ENCODE peak calls at places on chromosomes 13 and 19, in nine cellular contexts. One of them, this sample, is unnamed. For H3K27me3 and H3K9me3, the result is how much of the 10 kb centered on the place peaks cover.

GRCh38 chr19:5588441-5588840 is 20.7 kb upstream of the TINCR start:
- DNase-seq in spleen: peak
- DNase-seq in upper lobe of left lung: no peak
- DNase-seq in testis: no peak
- DNase-seq in heart left ventricle: no peak
- DNase-seq in tibial nerve: no peak
- DNase-seq in Peyer's patch: no peak
- DNase-seq in right lobe of liver: no peak
- DNase-seq in IMR-90: no peak
- DNase-seq in this sample: no peak

GRCh38 chr19:18470153-18470552 is 32.2 kb upstream of the ISYNA1 start:
- DNase-seq in Peyer's patch: no peak
- DNase-seq in IMR-90: no peak
- DNase-seq in upper lobe of left lung: peak
- DNase-seq in right lobe of liver: peak
- DNase-seq in spleen: peak
- DNase-seq in testis: no peak
- DNase-seq in heart left ventricle: no peak
- DNase-seq in tibial nerve: no peak
- DNase-seq in this sample: no peak

GRCh38 chr19:34235425-34235940 is 18.9 kb upstream of the GARRE1 start:
- DNase-seq in spleen: no peak
- DNase-seq in Peyer's patch: no peak
- DNase-seq in testis: no peak
- DNase-seq in upper lobe of left lung: no peak
- DNase-seq in tibial nerve: no peak
- DNase-seq in heart left ventricle: no peak
- DNase-seq in IMR-90: no peak
- DNase-seq in right lobe of liver: no peak
- DNase-seq in this sample: no peak

GRCh38 chr19:3785938-3786824 is at the start of gene MATK:
- DNase-seq in heart left ventricle: no peak
- DNase-seq in spleen: peak
- DNase-seq in testis: no peak
- DNase-seq in IMR-90: no peak
- DNase-seq in Peyer's patch: no peak
- DNase-seq in right lobe of liver: no peak
- DNase-seq in tibial nerve: no peak
- DNase-seq in upper lobe of left lung: peak
- DNase-seq in this sample: no peak

GRCh38 chr13:32682740-32683139 is 96.5 kb downstream of the PDS5B start:
- DNase-seq in spleen: no peak
- DNase-seq in testis: no peak
- DNase-seq in IMR-90: no peak
- DNase-seq in heart left ventricle: no peak
- DNase-seq in tibial nerve: no peak
- DNase-seq in Peyer's patch: no peak
- DNase-seq in upper lobe of left lung: no peak
- DNase-seq in right lobe of liver: no peak
- DNase-seq in this sample: no peak

GRCh38 chr13:52925775-52926285 is 77.4 kb upstream of the PCDH8 start:
- DNase-seq in heart left ventricle: no peak
- DNase-seq in right lobe of liver: no peak
- DNase-seq in spleen: no peak
- DNase-seq in upper lobe of left lung: peak
- DNase-seq in Peyer's patch: no peak
- DNase-seq in tibial nerve: no peak
- DNase-seq in testis: no peak
- DNase-seq in IMR-90: no peak
- DNase-seq in this sample: no peak

GRCh38 chr19:6735181-6735891 is 2.0 kb downstream of the GPR108 start:
- DNase-seq in testis: no peak
- DNase-seq in upper lobe of left lung: no peak
- DNase-seq in tibial nerve: no peak
- DNase-seq in spleen: no peak
- DNase-seq in right lobe of liver: no peak
- DNase-seq in Peyer's patch: no peak
- DNase-seq in heart left ventricle: no peak
- DNase-seq in IMR-90: no peak
- DNase-seq in this sample: no peak

GRCh38 chr19:861756-862528 is 2.5 kb downstream of the CFD start:
- DNase-seq in tibial nerve: no peak
- DNase-seq in IMR-90: no peak
- DNase-seq in upper lobe of left lung: peak
- DNase-seq in testis: peak
- DNase-seq in heart left ventricle: no peak
- DNase-seq in Peyer's patch: peak
- DNase-seq in right lobe of liver: peak
- DNase-seq in spleen: peak
- DNase-seq in this sample: no peak

GRCh38 chr19:13154911-13155471 is 4.8 kb downstream of the IER2 start:
- DNase-seq in heart left ventricle: peak
- DNase-seq in upper lobe of left lung: peak
- DNase-seq in Peyer's patch: peak
- DNase-seq in spleen: peak
- DNase-seq in IMR-90: peak
- DNase-seq in right lobe of liver: peak
- DNase-seq in testis: no peak
- DNase-seq in tibial nerve: peak
- DNase-seq in this sample: no peak

GRCh38 chr19:18743281-18743825 is 47.8 kb downstream of the COMP start:
- DNase-seq in tibial nerve: no peak
- DNase-seq in testis: peak
- DNase-seq in spleen: no peak
- DNase-seq in Peyer's patch: no peak
- DNase-seq in IMR-90: peak
- DNase-seq in right lobe of liver: no peak
- DNase-seq in upper lobe of left lung: peak
- DNase-seq in heart left ventricle: peak
- DNase-seq in this sample: no peak

GRCh38 chr13:34567558-34567957 is 374.5 kb upstream of the NBEA start:
- DNase-seq in tibial nerve: no peak
- DNase-seq in spleen: no peak
- DNase-seq in heart left ventricle: no peak
- DNase-seq in IMR-90: no peak
- DNase-seq in right lobe of liver: no peak
- DNase-seq in testis: no peak
- DNase-seq in Peyer's patch: no peak
- DNase-seq in upper lobe of left lung: no peak
- DNase-seq in this sample: no peak

GRCh38 chr13:42048625-42049453 is at the start of gene DGKH:
- DNase-seq in spleen: peak
- DNase-seq in Peyer's patch: peak
- DNase-seq in right lobe of liver: peak
- DNase-seq in testis: peak
- DNase-seq in upper lobe of left lung: peak
- DNase-seq in tibial nerve: peak
- DNase-seq in IMR-90: peak
- DNase-seq in heart left ventricle: peak
- DNase-seq in this sample: no peak

GRCh38 chr13:34155931-34156607 is 338.1 kb downstream of the RFC3 start:
- DNase-seq in spleen: no peak
- DNase-seq in tibial nerve: no peak
- DNase-seq in Peyer's patch: no peak
- DNase-seq in heart left ventricle: no peak
- DNase-seq in right lobe of liver: no peak
- DNase-seq in testis: no peak
- DNase-seq in upper lobe of left lung: no peak
- DNase-seq in IMR-90: peak
- DNase-seq in this sample: no peak

GRCh38 chr13:35512271-35512920 is 35.9 kb upstream of the MAB21L1 start:
- DNase-seq in right lobe of liver: no peak
- DNase-seq in tibial nerve: peak
- DNase-seq in IMR-90: peak
- DNase-seq in upper lobe of left lung: no peak
- DNase-seq in spleen: no peak
- DNase-seq in heart left ventricle: no peak
- DNase-seq in testis: peak
- DNase-seq in Peyer's patch: no peak
- DNase-seq in this sample: peak

GRCh38 chr19:53868892-53869804 is 1.5 kb downstream of the MYADM start:
- DNase-seq in heart left ventricle: peak
- DNase-seq in right lobe of liver: peak
- DNase-seq in IMR-90: peak
- DNase-seq in spleen: peak
- DNase-seq in tibial nerve: peak
- DNase-seq in Peyer's patch: peak
- DNase-seq in upper lobe of left lung: peak
- DNase-seq in testis: peak
- DNase-seq in this sample: peak

GRCh38 chr19:53868091-53868891 is 608 bp downstream of the MYADM start:
- DNase-seq in upper lobe of left lung: peak
- DNase-seq in tibial nerve: no peak
- DNase-seq in spleen: peak
- DNase-seq in Peyer's patch: no peak
- DNase-seq in right lobe of liver: peak
- DNase-seq in IMR-90: peak
- DNase-seq in testis: peak
- DNase-seq in heart left ventricle: peak
- DNase-seq in this sample: peak

GRCh38 chr19:53872762-53873161 is 5.1 kb downstream of the MYADM start:
- DNase-seq in testis: no peak
- DNase-seq in Peyer's patch: no peak
- DNase-seq in heart left ventricle: no peak
- DNase-seq in tibial nerve: no peak
- DNase-seq in IMR-90: no peak
- DNase-seq in spleen: no peak
- DNase-seq in upper lobe of left lung: no peak
- DNase-seq in right lobe of liver: no peak
- DNase-seq in this sample: no peak

GRCh38 chr19:53871448-53871847 is 3.8 kb downstream of the MYADM start:
- DNase-seq in heart left ventricle: no peak
- DNase-seq in Peyer's patch: no peak
- DNase-seq in IMR-90: no peak
- DNase-seq in spleen: no peak
- DNase-seq in tibial nerve: no peak
- DNase-seq in testis: no peak
- DNase-seq in right lobe of liver: no peak
- DNase-seq in upper lobe of left lung: no peak
- DNase-seq in this sample: no peak

GRCh38 chr19:53870485-53870844 is 2.8 kb downstream of the MYADM start:
- DNase-seq in IMR-90: no peak
- DNase-seq in tibial nerve: no peak
- DNase-seq in testis: peak
- DNase-seq in spleen: peak
- DNase-seq in right lobe of liver: peak
- DNase-seq in upper lobe of left lung: no peak
- DNase-seq in Peyer's patch: no peak
- DNase-seq in heart left ventricle: no peak
- DNase-seq in this sample: no peak
- TF ChIP-seq POLR2A in IMR-90: no peak
- TF ChIP-seq POLR2A in tibial nerve: no peak
- TF ChIP-seq POLR2A in testis: no peak
- TF ChIP-seq POLR2A in spleen: no peak
- TF ChIP-seq POLR2A in right lobe of liver: no peak
- TF ChIP-seq POLR2A in upper lobe of left lung: no peak
- TF ChIP-seq POLR2A in Peyer's patch: no peak
- TF ChIP-seq POLR2A in heart left ventricle: no peak
- TF ChIP-seq POLR2A in this sample: no peak

DNA sequence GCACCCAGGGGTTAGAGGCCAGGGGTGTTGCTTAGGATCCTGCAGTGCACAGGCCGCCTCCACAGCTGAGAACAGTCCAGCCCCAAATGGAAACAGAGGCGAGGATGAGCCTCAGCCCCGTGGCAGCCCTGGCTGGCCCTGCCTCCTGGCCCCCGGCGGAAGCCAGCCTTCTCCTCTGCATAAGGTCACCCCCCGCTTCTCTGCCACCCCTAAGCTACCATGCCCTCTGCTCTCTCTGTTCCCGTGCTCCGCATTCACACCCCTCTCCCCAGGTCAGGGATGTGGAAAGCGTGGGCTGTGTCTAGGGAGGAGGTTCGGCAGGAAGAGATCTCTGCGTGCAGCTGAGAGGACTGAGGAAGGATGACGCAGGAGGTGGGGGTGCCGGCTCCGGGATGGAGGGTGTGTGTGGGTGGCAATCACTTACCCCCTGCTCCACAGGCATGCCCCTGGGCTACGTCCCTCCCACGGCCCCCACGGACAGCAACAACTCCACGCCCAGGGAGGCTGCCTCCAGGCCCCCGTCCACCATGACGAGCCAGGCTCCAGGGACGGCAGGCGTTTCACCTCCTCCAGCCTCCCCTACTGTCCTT is 6.0 kb downstream of the SSC5D start:
- DNase-seq in IMR-90: peak
- DNase-seq in Peyer's patch: no peak
- DNase-seq in testis: peak
- DNase-seq in tibial nerve: no peak
- DNase-seq in right lobe of liver: no peak
- DNase-seq in upper lobe of left lung: peak
- DNase-seq in heart left ventricle: peak
- DNase-seq in spleen: no peak
- DNase-seq in this sample: no peak
- H3K27me3 ChIP-seq in IMR-90: under half
- H3K27me3 ChIP-seq in Peyer's patch: under half
- H3K27me3 ChIP-seq in testis: under half
- H3K27me3 ChIP-seq in tibial nerve: under half
- H3K27me3 ChIP-seq in right lobe of liver: under half
- H3K27me3 ChIP-seq in upper lobe of left lung: under half
- H3K27me3 ChIP-seq in heart left ventricle: under half
- H3K27me3 ChIP-seq in spleen: under half
- H3K27me3 ChIP-seq in this sample: under half

GRCh38 chr13:19179916-19180315 is 1.7 kb downstream of the TUBA3C start:
- DNase-seq in IMR-90: no peak
- DNase-seq in upper lobe of left lung: no peak
- DNase-seq in Peyer's patch: no peak
- DNase-seq in testis: peak
- DNase-seq in spleen: no peak
- DNase-seq in tibial nerve: no peak
- DNase-seq in right lobe of liver: no peak
- DNase-seq in heart left ventricle: no peak
- DNase-seq in this sample: peak
- H3K9me3 ChIP-seq in IMR-90: under half
- H3K9me3 ChIP-seq in upper lobe of left lung: under half
- H3K9me3 ChIP-seq in Peyer's patch: under half
- H3K9me3 ChIP-seq in testis: under half
- H3K9me3 ChIP-seq in spleen: half or more
- H3K9me3 ChIP-seq in tibial nerve: under half
- H3K9me3 ChIP-seq in right lobe of liver: under half
- H3K9me3 ChIP-seq in heart left ventricle: under half
- H3K9me3 ChIP-seq in this sample: under half

DNA sequence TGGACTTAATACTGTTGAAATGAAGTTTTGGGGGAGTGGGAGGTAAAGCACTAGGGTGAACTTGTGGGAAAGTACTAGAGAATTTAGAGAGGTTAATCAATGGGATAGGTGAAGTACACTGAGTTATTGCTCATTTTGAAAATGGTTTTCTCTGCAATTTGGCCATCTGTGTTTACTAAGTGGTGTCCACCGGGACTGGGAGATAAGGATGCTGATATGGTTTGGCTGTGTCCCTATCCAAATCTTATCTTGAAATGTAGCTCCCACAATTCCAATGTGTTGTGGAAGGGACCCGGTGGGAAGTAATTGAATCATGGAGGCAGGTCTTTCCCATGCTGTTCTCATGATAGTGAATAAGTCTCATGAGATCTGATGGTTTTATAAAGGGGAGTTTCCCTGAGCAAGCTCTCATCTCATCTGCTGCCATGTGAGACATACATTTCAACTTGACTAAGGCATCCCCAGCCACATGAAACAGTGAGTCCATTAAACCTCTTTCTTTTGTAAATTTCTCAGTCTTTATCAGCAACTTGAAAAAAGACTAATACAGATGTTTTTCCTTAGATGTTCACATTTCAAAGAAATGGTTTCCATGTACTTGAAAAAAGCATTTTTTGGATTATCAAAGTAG is 1569.4 kb upstream of the PRR20A start:
- DNase-seq in Peyer's patch: no peak
- DNase-seq in tibial nerve: no peak
- DNase-seq in IMR-90: no peak
- DNase-seq in spleen: no peak
- DNase-seq in upper lobe of left lung: no peak
- DNase-seq in testis: no peak
- DNase-seq in heart left ventricle: no peak
- DNase-seq in right lobe of liver: no peak
- DNase-seq in this sample: no peak
- TF ChIP-seq POLR2A in Peyer's patch: no peak
- TF ChIP-seq POLR2A in tibial nerve: no peak
- TF ChIP-seq POLR2A in IMR-90: no peak
- TF ChIP-seq POLR2A in spleen: no peak
- TF ChIP-seq POLR2A in upper lobe of left lung: no peak
- TF ChIP-seq POLR2A in testis: no peak
- TF ChIP-seq POLR2A in heart left ventricle: no peak
- TF ChIP-seq POLR2A in right lobe of liver: no peak
- TF ChIP-seq POLR2A in this sample: no peak